ENCODE peak calls at places on chromosomes 11 and 22, in nine cellular contexts. One of them, this sample, is unnamed. For H3K36me3, the result is how much of the 10 kb centered on the place peaks cover.

GRCh38 chr11:15769203-15769602 is 587.1 kb downstream of the SOX6 start:
- DNase-seq in astrocyte: no peak
- DNase-seq in mesendoderm: no peak
- DNase-seq in fibroblast of lung: no peak
- DNase-seq in transverse colon: peak
- DNase-seq in OCI-LY7: no peak
- DNase-seq in lung: no peak
- DNase-seq in heart left ventricle: no peak
- DNase-seq in pancreas: peak
- DNase-seq in this sample: peak

GRCh38 chr11:43516316-43516820 is 157.6 kb downstream of the TTC17 start:
- DNase-seq in heart left ventricle: no peak
- DNase-seq in mesendoderm: peak
- DNase-seq in OCI-LY7: no peak
- DNase-seq in transverse colon: no peak
- DNase-seq in astrocyte: no peak
- DNase-seq in fibroblast of lung: no peak
- DNase-seq in lung: no peak
- DNase-seq in pancreas: no peak
- DNase-seq in this sample: no peak

GRCh38 chr11:132734217-132734616 is 798.1 kb downstream of the OPCML start:
- DNase-seq in transverse colon: no peak
- DNase-seq in OCI-LY7: no peak
- DNase-seq in pancreas: no peak
- DNase-seq in fibroblast of lung: peak
- DNase-seq in lung: no peak
- DNase-seq in astrocyte: peak
- DNase-seq in mesendoderm: peak
- DNase-seq in heart left ventricle: no peak
- DNase-seq in this sample: no peak

GRCh38 chr11:2779981-2780849 is 80.4 kb upstream of the KCNQ1OT1 start:
- DNase-seq in pancreas: peak
- DNase-seq in heart left ventricle: peak
- DNase-seq in fibroblast of lung: no peak
- DNase-seq in transverse colon: peak
- DNase-seq in OCI-LY7: no peak
- DNase-seq in lung: peak
- DNase-seq in mesendoderm: no peak
- DNase-seq in astrocyte: no peak
- DNase-seq in this sample: no peak

GRCh38 chr11:75509201-75509600 is 16.5 kb downstream of the GDPD5 start:
- DNase-seq in mesendoderm: no peak
- DNase-seq in heart left ventricle: no peak
- DNase-seq in pancreas: no peak
- DNase-seq in lung: no peak
- DNase-seq in astrocyte: no peak
- DNase-seq in fibroblast of lung: no peak
- DNase-seq in transverse colon: no peak
- DNase-seq in OCI-LY7: peak
- DNase-seq in this sample: no peak

GRCh38 chr11:75635009-75635909 is 33.6 kb downstream of the MAP6 start:
- DNase-seq in pancreas: no peak
- DNase-seq in astrocyte: peak
- DNase-seq in heart left ventricle: peak
- DNase-seq in transverse colon: no peak
- DNase-seq in OCI-LY7: no peak
- DNase-seq in fibroblast of lung: peak
- DNase-seq in lung: no peak
- DNase-seq in mesendoderm: peak
- DNase-seq in this sample: peak

GRCh38 chr11:134047586-134047999 is 21.3 kb upstream of the JAM3 start:
- DNase-seq in astrocyte: peak
- DNase-seq in OCI-LY7: no peak
- DNase-seq in transverse colon: peak
- DNase-seq in fibroblast of lung: peak
- DNase-seq in heart left ventricle: peak
- DNase-seq in pancreas: no peak
- DNase-seq in lung: peak
- DNase-seq in mesendoderm: no peak
- DNase-seq in this sample: no peak

GRCh38 chr11:88280673-88281316 is 56.7 kb downstream of the CTSC start:
- DNase-seq in pancreas: peak
- DNase-seq in transverse colon: no peak
- DNase-seq in OCI-LY7: no peak
- DNase-seq in astrocyte: peak
- DNase-seq in lung: no peak
- DNase-seq in heart left ventricle: no peak
- DNase-seq in mesendoderm: no peak
- DNase-seq in fibroblast of lung: peak
- DNase-seq in this sample: no peak

GRCh38 chr11:46378811-46379482 is 2.5 kb upstream of the MDK start:
- DNase-seq in transverse colon: no peak
- DNase-seq in lung: no peak
- DNase-seq in heart left ventricle: no peak
- DNase-seq in mesendoderm: no peak
- DNase-seq in fibroblast of lung: no peak
- DNase-seq in pancreas: no peak
- DNase-seq in OCI-LY7: no peak
- DNase-seq in astrocyte: no peak
- DNase-seq in this sample: no peak

GRCh38 chr22:26139320-26139719 is 29.9 kb upstream of the SEZ6L start:
- DNase-seq in pancreas: peak
- DNase-seq in lung: no peak
- DNase-seq in astrocyte: no peak
- DNase-seq in mesendoderm: no peak
- DNase-seq in OCI-LY7: no peak
- DNase-seq in fibroblast of lung: no peak
- DNase-seq in transverse colon: no peak
- DNase-seq in heart left ventricle: peak
- DNase-seq in this sample: no peak

GRCh38 chr11:63564056-63564784 is 1.0 kb upstream of the PLAAT2 start:
- DNase-seq in transverse colon: no peak
- DNase-seq in pancreas: no peak
- DNase-seq in OCI-LY7: no peak
- DNase-seq in heart left ventricle: no peak
- DNase-seq in fibroblast of lung: no peak
- DNase-seq in astrocyte: no peak
- DNase-seq in mesendoderm: no peak
- DNase-seq in lung: peak
- DNase-seq in this sample: peak

GRCh38 chr11:130464289-130464812 is 15.9 kb downstream of the ADAMTS15 start:
- DNase-seq in astrocyte: peak
- DNase-seq in transverse colon: no peak
- DNase-seq in heart left ventricle: no peak
- DNase-seq in mesendoderm: no peak
- DNase-seq in pancreas: no peak
- DNase-seq in lung: no peak
- DNase-seq in OCI-LY7: no peak
- DNase-seq in fibroblast of lung: peak
- DNase-seq in this sample: no peak
- H3K4me3 ChIP-seq in astrocyte: no peak
- H3K4me3 ChIP-seq in transverse colon: no peak
- H3K4me3 ChIP-seq in heart left ventricle: no peak
- H3K4me3 ChIP-seq in mesendoderm: no peak
- H3K4me3 ChIP-seq in pancreas: no peak
- H3K4me3 ChIP-seq in lung: no peak
- H3K4me3 ChIP-seq in OCI-LY7: no peak
- H3K4me3 ChIP-seq in fibroblast of lung: no peak
- H3K4me3 ChIP-seq in this sample: no peak

GRCh38 chr11:94304559-94304958 is at the start of gene IZUMO1R:
- DNase-seq in fibroblast of lung: no peak
- DNase-seq in OCI-LY7: no peak
- DNase-seq in mesendoderm: no peak
- DNase-seq in pancreas: no peak
- DNase-seq in heart left ventricle: no peak
- DNase-seq in astrocyte: no peak
- DNase-seq in lung: no peak
- DNase-seq in transverse colon: no peak
- DNase-seq in this sample: peak

GRCh38 chr11:94303884-94304459 is 408 bp upstream of the IZUMO1R start:
- DNase-seq in lung: no peak
- DNase-seq in pancreas: no peak
- DNase-seq in mesendoderm: no peak
- DNase-seq in OCI-LY7: no peak
- DNase-seq in fibroblast of lung: no peak
- DNase-seq in transverse colon: no peak
- DNase-seq in heart left ventricle: no peak
- DNase-seq in astrocyte: no peak
- DNase-seq in this sample: no peak

GRCh38 chr11:94305146-94305545 is 766 bp downstream of the IZUMO1R start:
- DNase-seq in mesendoderm: peak
- DNase-seq in astrocyte: no peak
- DNase-seq in pancreas: no peak
- DNase-seq in heart left ventricle: no peak
- DNase-seq in fibroblast of lung: peak
- DNase-seq in transverse colon: no peak
- DNase-seq in lung: no peak
- DNase-seq in OCI-LY7: no peak
- DNase-seq in this sample: no peak

GRCh38 chr11:94307101-94307791 is 2.9 kb downstream of the IZUMO1R start:
- DNase-seq in transverse colon: no peak
- DNase-seq in heart left ventricle: no peak
- DNase-seq in fibroblast of lung: no peak
- DNase-seq in OCI-LY7: no peak
- DNase-seq in astrocyte: no peak
- DNase-seq in lung: no peak
- DNase-seq in pancreas: no peak
- DNase-seq in mesendoderm: no peak
- DNase-seq in this sample: no peak

GRCh38 chr11:94302806-94303205 is 1.6 kb upstream of the IZUMO1R start:
- DNase-seq in transverse colon: no peak
- DNase-seq in astrocyte: no peak
- DNase-seq in mesendoderm: peak
- DNase-seq in heart left ventricle: no peak
- DNase-seq in lung: no peak
- DNase-seq in fibroblast of lung: no peak
- DNase-seq in OCI-LY7: no peak
- DNase-seq in pancreas: no peak
- DNase-seq in this sample: no peak
- H3K36me3 ChIP-seq in transverse colon: under half
- H3K36me3 ChIP-seq in astrocyte: under half
- H3K36me3 ChIP-seq in mesendoderm: under half
- H3K36me3 ChIP-seq in heart left ventricle: under half
- H3K36me3 ChIP-seq in lung: under half
- H3K36me3 ChIP-seq in fibroblast of lung: under half
- H3K36me3 ChIP-seq in OCI-LY7: under half
- H3K36me3 ChIP-seq in pancreas: under half
- H3K36me3 ChIP-seq in this sample: under half

GRCh38 chr22:39997939-39998726 is 3.4 kb downstream of the FAM83F start:
- DNase-seq in pancreas: peak
- DNase-seq in transverse colon: peak
- DNase-seq in mesendoderm: peak
- DNase-seq in astrocyte: peak
- DNase-seq in heart left ventricle: no peak
- DNase-seq in lung: no peak
- DNase-seq in fibroblast of lung: peak
- DNase-seq in OCI-LY7: no peak
- DNase-seq in this sample: peak
- H3K4me3 ChIP-seq in pancreas: peak
- H3K4me3 ChIP-seq in transverse colon: no peak
- H3K4me3 ChIP-seq in mesendoderm: no peak
- H3K4me3 ChIP-seq in astrocyte: no peak
- H3K4me3 ChIP-seq in heart left ventricle: no peak
- H3K4me3 ChIP-seq in lung: no peak
- H3K4me3 ChIP-seq in fibroblast of lung: no peak
- H3K4me3 ChIP-seq in OCI-LY7: no peak
- H3K4me3 ChIP-seq in this sample: no peak

GRCh38 chr22:22318723-22319465 is 74.3 kb downstream of the VPREB1 start:
- DNase-seq in fibroblast of lung: no peak
- DNase-seq in transverse colon: no peak
- DNase-seq in heart left ventricle: no peak
- DNase-seq in astrocyte: no peak
- DNase-seq in OCI-LY7: no peak
- DNase-seq in lung: no peak
- DNase-seq in mesendoderm: no peak
- DNase-seq in pancreas: no peak
- DNase-seq in this sample: no peak
- H3K36me3 ChIP-seq in fibroblast of lung: under half
- H3K36me3 ChIP-seq in transverse colon: under half
- H3K36me3 ChIP-seq in heart left ventricle: under half
- H3K36me3 ChIP-seq in astrocyte: under half
- H3K36me3 ChIP-seq in OCI-LY7: half or more
- H3K36me3 ChIP-seq in lung: under half
- H3K36me3 ChIP-seq in mesendoderm: under half
- H3K36me3 ChIP-seq in pancreas: under half
- H3K36me3 ChIP-seq in this sample: under half

DNA sequence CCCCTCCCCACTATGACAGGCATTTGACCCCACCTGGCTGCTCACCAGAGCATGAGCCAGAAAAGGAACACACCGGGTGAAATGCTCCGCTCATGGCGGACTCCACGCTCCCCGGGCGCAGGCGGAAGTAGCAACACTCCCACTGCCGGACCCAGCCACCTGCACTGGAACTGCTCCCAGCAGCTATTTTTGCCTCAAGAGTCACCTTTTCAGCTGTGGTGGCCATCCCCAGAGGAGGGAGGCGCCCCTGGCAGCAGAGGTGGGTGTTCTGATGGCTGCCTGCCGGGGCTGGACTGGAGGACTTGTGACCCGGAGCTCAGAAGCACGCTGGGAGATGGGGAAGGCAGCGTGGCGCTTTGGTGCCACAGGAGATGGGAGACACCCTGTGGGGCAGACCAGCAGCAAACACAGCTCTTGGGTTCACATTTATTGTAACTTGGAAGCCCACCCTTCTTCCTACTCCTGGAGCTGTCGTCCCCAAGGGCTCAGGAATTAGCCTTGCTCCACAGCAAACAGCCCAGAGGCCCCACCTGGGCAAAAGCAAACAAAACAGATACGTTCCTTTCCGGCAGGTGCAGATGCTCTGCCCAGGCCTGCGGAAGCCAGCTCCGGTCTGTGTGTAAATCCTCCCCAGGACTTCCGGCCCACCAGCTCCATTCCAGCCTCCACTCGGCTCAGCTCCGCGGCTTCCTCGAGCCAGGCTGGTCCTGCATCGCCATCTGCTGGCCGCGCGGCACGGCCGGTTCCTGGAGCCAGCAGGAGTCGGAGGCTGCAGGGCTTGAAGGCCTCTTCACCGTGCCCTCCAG is 3.7 kb downstream of the RPS19BP1 start:
- DNase-seq in lung: peak
- DNase-seq in OCI-LY7: peak
- DNase-seq in astrocyte: peak
- DNase-seq in transverse colon: peak
- DNase-seq in fibroblast of lung: peak
- DNase-seq in pancreas: peak
- DNase-seq in mesendoderm: peak
- DNase-seq in heart left ventricle: peak
- DNase-seq in this sample: peak
- H3K4me3 ChIP-seq in lung: no peak
- H3K4me3 ChIP-seq in OCI-LY7: peak
- H3K4me3 ChIP-seq in astrocyte: no peak
- H3K4me3 ChIP-seq in transverse colon: peak
- H3K4me3 ChIP-seq in fibroblast of lung: no peak
- H3K4me3 ChIP-seq in pancreas: peak
- H3K4me3 ChIP-seq in mesendoderm: no peak
- H3K4me3 ChIP-seq in heart left ventricle: peak
- H3K4me3 ChIP-seq in this sample: no peak